ENCODE peak calls at places on chromosomes 5 and 9, in eight cellular contexts. Z is NCI-H1092, H is RPMI8226, E is A172, C is frontal cortex, W is iPS-NIHi11, O is endodermal cell, K is right atrium auricular region. R is an unnamed sample.

GRCh38 chr5:134902071-134902801 is 2.7 kb upstream of the PCBD2 start:
- DNase-seq in C (no peak), W (no peak), H (peak), K (no peak), O (no peak), Z (no peak), E (peak), R (no peak)

GRCh38 chr5:54860321-54860720 is 125.1 kb downstream of the ESM1 start:
- DNase-seq in K (no peak), Z (no peak), W (no peak), O (no peak), H (no peak), C (no peak), E (no peak), R (no peak)

GRCh38 chr9:126516561-126516935 is 97.2 kb upstream of the LMX1B start:
- DNase-seq in K (no peak), Z (no peak), O (no peak), W (no peak), H (no peak), C (no peak), E (no peak), R (no peak)

GRCh38 chr5:180105827-180106312 is 34.3 kb upstream of the RNF130 start:
- DNase-seq in Z (no peak), W (no peak), K (no peak), E (peak), O (no peak), C (no peak), H (no peak), R (no peak)

GRCh38 chr9:74775401-74775800 is 112.3 kb downstream of the TRPM6 start:
- DNase-seq in O (no peak), Z (no peak), K (no peak), C (no peak), E (no peak), H (no peak), W (no peak), R (no peak)

GRCh38 chr5:97101189-97101910 is 41.1 kb downstream of the LIX1 start:
- DNase-seq in C (peak), O (no peak), Z (no peak), W (no peak), E (no peak), K (no peak), H (no peak), R (peak)

GRCh38 chr9:113587471-113588031 is 124.0 kb downstream of the RGS3 start:
- DNase-seq in H (no peak), Z (no peak), W (peak), E (no peak), C (no peak), O (peak), K (peak), R (no peak)

GRCh38 chr5:136193396-136193935 is 504 bp upstream of the SMIM32 start:
- DNase-seq in H (no peak), W (no peak), O (no peak), K (peak), C (no peak), Z (no peak), E (no peak), R (no peak)

GRCh38 chr9:131562032-131562959 is 17.0 kb downstream of the PRRT1B start:
- DNase-seq in W (no peak), K (no peak), O (peak), E (peak), C (no peak), H (no peak), Z (no peak), R (no peak)